ENCODE peak calls at places on chromosomes 3 and 15, in four cellular contexts. M is HCT116, J is transverse colon, G is HepG2. W is an unnamed sample.
A peak's percentile ranks its signal among the peaks of the same experiment; 100 is the strongest.

GRCh38 chr3:55441499-55441898 is 45.6 kb downstream of the WNT5A start:
- DNase-seq in J (no peak), M (no peak), G (no peak), W (no peak)

GRCh38 chr3:146948161-146948560 is 343.0 kb upstream of the PLSCR5 start:
- DNase-seq in M (no peak), G (no peak), J (no peak), W (no peak)

GRCh38 chr3:177213806-177214528 is 16.7 kb upstream of the TBL1XR1 start:
- DNase-seq in G (no peak), J (peak; percentile 71), M (no peak), W (no peak)

GRCh38 chr3:48016336-48016973 is at the start of gene MAP4:
- DNase-seq in J (no peak), M (no peak), G (no peak), W (no peak)

GRCh38 chr15:56532766-56533455 is 68.0 kb upstream of the MNS1 start:
- DNase-seq in G (no peak), J (no peak), M (no peak), W (no peak)

GRCh38 chr15:91283155-91283554 is 183.1 kb downstream of the SV2B start:
- DNase-seq in G (no peak), J (no peak), M (no peak), W (no peak)

GRCh38 chr15:75801859-75802593 is 41.2 kb upstream of the UBE2Q2 start:
- DNase-seq in G (peak; percentile 58), M (peak; percentile 64), J (peak; percentile 84), W (peak; percentile 90)

GRCh38 chr15:67685008-67685599 is 140.2 kb upstream of the SKOR1 start:
- DNase-seq in G (peak; percentile 25), M (peak; percentile 49), J (no peak), W (no peak)

GRCh38 chr3:171383206-171384018 is 76.8 kb downstream of the TNIK start:
- DNase-seq in G (no peak), J (no peak), M (no peak), W (no peak)

GRCh38 chr3:37605754-37606153 is 255.9 kb upstream of the CTDSPL start:
- DNase-seq in M (no peak), J (no peak), G (no peak), W (no peak)

GRCh38 chr3:35664460-35664919 is 25.2 kb downstream of the ARPP21 start:
- DNase-seq in M (no peak), G (no peak), J (no peak), W (no peak)

GRCh38 chr3:12521010-12521409 is 24.3 kb downstream of the MKRN2OS start:
- DNase-seq in M (no peak), J (no peak), G (no peak), W (no peak)

GRCh38 chr3:172546105-172546504 is 22.9 kb upstream of the TNFSF10 start:
- DNase-seq in G (no peak), J (no peak), M (peak; percentile 26), W (no peak)

DNA sequence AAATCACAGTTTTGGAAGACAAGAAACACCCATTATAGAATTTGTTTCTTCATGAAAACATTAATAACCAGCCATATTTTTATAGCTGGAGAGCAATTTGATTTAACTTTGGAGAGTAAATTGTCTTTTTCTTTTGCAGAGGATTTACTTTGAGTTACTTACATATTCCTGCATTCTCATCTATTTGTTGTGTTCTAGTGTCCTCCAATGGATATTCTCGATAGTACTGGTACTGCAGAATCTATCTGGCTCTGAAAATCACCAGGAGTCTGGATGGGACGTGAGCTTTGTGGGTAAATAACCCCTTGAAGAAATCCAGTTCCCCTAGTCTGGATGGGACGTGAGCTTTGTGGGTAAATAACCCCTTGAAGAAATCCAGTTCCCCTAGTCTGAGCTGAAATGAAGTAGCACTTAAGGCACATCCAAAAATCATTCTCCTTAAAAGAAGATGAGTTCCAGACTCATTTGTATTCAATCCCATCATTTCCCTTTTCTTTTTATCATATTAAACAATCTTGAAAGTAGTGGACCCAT is 294.1 kb upstream of the UBE2E2 start:
- DNase-seq in J (no peak), M (no peak), G (no peak), W (no peak)
- TF ChIP-seq CTCF in J (no peak), M (no peak), G (no peak), W (no peak)

DNA sequence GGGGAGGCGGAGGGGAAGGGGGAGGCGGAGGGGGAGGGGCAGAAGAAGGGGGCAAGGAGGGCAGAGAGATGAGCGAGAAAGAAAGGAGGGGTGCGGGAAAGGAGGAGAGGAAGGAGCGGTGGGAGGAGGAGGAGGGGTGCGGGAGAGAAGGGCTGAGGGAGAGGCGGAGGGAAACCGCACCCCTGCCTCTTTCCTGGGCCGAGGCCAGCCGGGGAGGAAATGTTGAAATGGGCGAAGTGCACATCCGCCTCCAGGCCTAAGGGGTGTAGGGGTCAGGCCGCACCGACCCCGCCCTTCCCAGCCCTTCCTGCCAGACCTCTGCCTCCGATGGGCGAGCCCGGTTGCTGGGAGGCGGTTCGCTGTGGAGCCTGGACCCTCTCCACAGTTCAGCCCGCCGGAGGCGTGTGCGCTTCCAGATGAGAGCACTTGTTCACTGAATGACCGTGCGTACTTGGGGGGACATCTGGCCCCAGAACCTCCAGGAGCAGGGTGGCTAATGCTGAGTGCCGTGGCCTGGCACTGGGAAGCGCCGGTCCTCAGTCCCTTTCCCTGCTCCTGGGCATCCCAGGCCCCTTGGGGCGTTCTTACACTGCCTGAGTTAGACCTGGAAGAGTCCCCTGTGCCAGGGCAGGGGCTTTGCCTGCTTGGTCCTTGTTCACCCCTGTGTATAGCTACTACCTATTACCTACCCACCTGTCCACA is 110.3 kb upstream of the KLF13 start:
- DNase-seq in M (no peak), G (peak; percentile 83), J (peak; percentile 96), W (peak; percentile 96)
- TF ChIP-seq POLR2AphosphoS5 in M (peak; percentile 57), G (peak; percentile 61), J (peak; percentile 51), W (no peak)

GRCh38 chr3:23637339-23637738 is 168.4 kb upstream of the UBE2E1 start:
- DNase-seq in G (no peak), J (no peak), M (no peak), W (no peak)
- H3K4me3 ChIP-seq in G (no peak overlapping the region), J (no peak overlapping the region), M (no peak overlapping the region), W (no peak overlapping the region)

GRCh38 chr3:157064402-157064801 is 95.5 kb downstream of the CCNL1 start:
- DNase-seq in G (no peak), M (no peak), J (peak; percentile 23), W (no peak)

GRCh38 chr3:157066335-157067071 is 93.4 kb downstream of the CCNL1 start:
- DNase-seq in M (no peak), G (no peak), J (no peak), W (no peak)

GRCh38 chr3:157065201-157065600 is 94.7 kb downstream of the CCNL1 start:
- DNase-seq in M (no peak), J (no peak), G (no peak), W (no peak)

GRCh38 chr3:157069406-157069805 is 90.5 kb downstream of the CCNL1 start:
- DNase-seq in J (no peak), G (no peak), M (no peak), W (no peak)

DNA sequence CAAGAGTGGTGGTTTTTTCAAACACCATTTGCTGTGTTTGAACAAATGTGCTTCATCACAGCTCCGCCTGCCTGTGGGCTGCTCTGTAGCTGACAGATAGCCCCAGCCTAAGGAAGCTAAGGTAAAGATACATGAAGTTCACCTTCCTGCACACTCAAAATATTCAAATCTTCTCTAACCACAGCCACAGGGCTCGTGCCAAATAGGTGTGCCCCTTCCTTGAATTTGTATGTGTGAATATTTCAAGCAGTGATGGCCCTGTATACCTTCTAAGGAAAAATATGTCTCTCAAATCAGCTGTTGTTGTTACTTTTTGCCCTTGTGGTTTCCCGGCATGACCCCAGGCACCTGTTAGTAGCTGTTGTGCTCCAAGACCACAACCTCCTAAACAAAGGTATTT is 92.8 kb downstream of the CCNL1 start:
- DNase-seq in M (no peak), G (no peak), J (peak; percentile 21), W (no peak)
- TF ChIP-seq CTCF in M (no peak), G (no peak), J (no peak), W (no peak)

DNA sequence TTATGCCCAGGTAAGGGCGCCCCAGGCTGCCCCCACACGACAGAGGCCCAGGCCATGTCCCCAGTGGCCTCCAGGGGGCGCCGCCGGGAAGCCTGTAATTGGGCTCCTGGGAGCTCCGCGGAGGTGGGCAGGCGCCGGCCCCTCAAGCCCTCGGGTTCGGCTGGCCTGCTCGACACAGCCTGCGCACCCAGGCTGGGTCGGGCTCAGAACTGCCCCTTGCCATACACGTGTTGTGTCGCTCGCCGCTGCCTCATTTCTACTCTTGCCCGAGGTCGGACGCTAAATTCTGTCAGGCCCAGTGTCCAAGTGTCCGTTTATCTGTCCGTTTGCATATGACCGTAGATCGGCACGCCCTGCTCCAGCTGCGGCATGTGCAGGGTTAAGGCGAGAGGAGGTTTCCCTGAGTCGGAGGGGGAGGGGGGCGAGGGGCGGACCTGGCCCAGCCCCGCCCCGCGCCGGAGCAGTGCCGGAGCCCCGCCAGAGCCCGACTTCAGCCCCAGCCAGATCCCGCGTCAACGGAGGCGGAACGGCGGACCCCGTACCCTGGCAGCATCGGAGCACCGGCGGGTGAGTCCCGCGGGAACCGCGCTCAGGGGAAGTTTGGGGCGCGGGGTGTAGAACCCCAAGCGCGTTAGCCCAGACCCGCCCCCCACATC is at the start of gene KLHDC8B:
- DNase-seq in G (peak; percentile 82), J (peak; percentile 89), M (peak; percentile 54), W (peak; percentile 94)
- TF ChIP-seq POLR2AphosphoS5 in G (peak; percentile 46), J (peak; percentile 68), M (peak; percentile 43), W (peak; percentile 50)

DNA sequence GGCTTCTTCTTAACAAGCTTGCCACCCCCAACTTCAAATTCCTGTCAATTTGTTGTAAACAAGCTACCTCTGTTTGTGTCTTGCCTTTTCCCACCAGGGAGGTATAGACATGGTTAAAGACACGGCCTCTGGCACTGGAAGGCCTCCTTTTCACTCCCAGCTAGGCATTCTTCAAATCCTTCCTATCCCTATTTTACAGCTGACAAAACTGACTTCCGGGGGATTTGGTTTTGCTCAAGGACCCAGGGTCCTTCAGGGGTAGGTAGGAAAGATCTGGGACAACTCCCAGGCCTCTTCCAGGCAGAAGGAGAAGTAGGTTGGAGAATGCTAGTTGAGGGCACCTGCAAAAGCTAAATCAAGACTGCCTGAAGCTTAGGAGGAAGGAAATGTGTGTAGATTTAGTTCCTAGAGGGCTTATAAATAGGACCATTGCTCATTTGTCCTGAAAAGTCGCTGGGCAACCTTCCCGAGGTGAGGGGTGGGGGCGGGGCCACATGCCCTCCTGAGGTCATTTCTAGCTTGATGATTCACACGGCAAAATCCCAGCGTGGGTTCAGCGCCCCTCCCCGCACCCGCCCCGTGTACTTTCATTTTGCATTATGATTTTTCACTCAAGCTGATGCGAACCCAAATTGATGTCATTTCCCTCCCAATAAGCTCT is 365.5 kb downstream of the SHQ1 start:
- DNase-seq in J (peak; percentile 74), G (no peak), M (no peak), W (peak; percentile 81)
- H3K4me3 ChIP-seq in J (peak overlapping the region; percentile 2), G (peak overlapping the region; percentile 50), M (peak overlapping the region; percentile 46), W (peak overlapping the region; percentile 35)

GRCh38 chr3:38662544-38662943 is 13.1 kb upstream of the SCN5A start:
- DNase-seq in J (no peak), G (peak; percentile 52), M (peak; percentile 62), W (no peak)
- TF ChIP-seq CTCF in J (peak; percentile 28), G (peak; percentile 78), M (peak; percentile 83), W (no peak)

GRCh38 chr3:45986303-45986982 is 9.2 kb downstream of the FYCO1 start:
- DNase-seq in G (peak; percentile 91), J (no peak), M (no peak), W (no peak)
- TF ChIP-seq POLR2AphosphoS5 in G (no peak), J (no peak), M (no peak), W (no peak)

GRCh38 chr15:92393287-92393993 is at the start of gene ST8SIA2:
- DNase-seq in G (no peak), M (no peak), J (no peak), W (no peak)
- H3K4me3 ChIP-seq in G (no peak within 1 kb of the TSS), M (no peak within 1 kb of the TSS), J (peak within 1 kb of the TSS; percentile 11), W (peak within 1 kb of the TSS; percentile 45)

W was measured in suprapubic skin.